ENCODE peak calls at places on chromosomes 13 and 19, in four cellular contexts. U, K, F and M are unnamed samples.

GRCh38 chr19:18605546-18606280 is 886 bp downstream of the CRLF1 start:
- DNase-seq in K (no peak), F (no peak), U (no peak), M (no peak)

GRCh38 chr13:100128373-100128772 is 39.5 kb downstream of the PCCA start:
- DNase-seq in U (no peak), F (no peak), K (peak; percentile 65), M (no peak)

GRCh38 chr19:55368701-55369563 is 1.3 kb downstream of the IL11 start:
- DNase-seq in F (no peak), U (no peak), K (peak; percentile 78), M (no peak)

GRCh38 chr19:49793561-49793840 is 19.6 kb downstream of the FUZ start:
- DNase-seq in K (peak; percentile 96), F (no peak), U (no peak), M (no peak)

GRCh38 chr19:50434525-50434924 is 1.8 kb downstream of the MYBPC2 start:
- DNase-seq in F (no peak), U (no peak), K (no peak), M (no peak)

GRCh38 chr13:79541426-79542049 is 60.6 kb downstream of the NDFIP2 start:
- DNase-seq in F (no peak), K (no peak), U (no peak), M (peak; percentile 76)

GRCh38 chr19:49921871-49922755 is 6.9 kb upstream of the ATF5 start:
- DNase-seq in K (no peak), U (no peak), F (no peak), M (no peak)

GRCh38 chr13:48731957-48732569 is 78.3 kb downstream of the CYSLTR2 start:
- DNase-seq in U (peak; percentile 38), F (no peak), K (peak; percentile 64), M (peak; percentile 25)

GRCh38 chr19:3632739-3633558 is 6.4 kb upstream of the CACTIN start:
- DNase-seq in U (no peak), K (no peak), F (no peak), M (no peak)

GRCh38 chr19:14310055-14310454 is 71.2 kb upstream of the ADGRE5 start:
- DNase-seq in K (no peak), U (no peak), F (no peak), M (peak; percentile 3)

GRCh38 chr13:111398715-111399299 is 78.4 kb downstream of the TEX29 start:
- DNase-seq in K (no peak), F (peak; percentile 45), U (no peak), M (no peak)

GRCh38 chr19:41895745-41896580 is 13.0 kb downstream of the ARHGEF1 start:
- DNase-seq in K (no peak), U (no peak), F (no peak), M (peak; percentile 32)

GRCh38 chr19:41447732-41448332 is 4.9 kb downstream of the ERICH4 start:
- DNase-seq in U (no peak), F (no peak), K (no peak), M (no peak)

GRCh38 chr13:76440568-76440967 is 445.6 kb downstream of the KCTD12 start:
- DNase-seq in U (no peak), K (no peak), F (no peak), M (peak; percentile 91)

GRCh38 chr19:34308381-34309367 is 54.3 kb downstream of the GARRE1 start:
- DNase-seq in K (no peak), F (no peak), U (no peak), M (no peak)

GRCh38 chr13:94968040-94968756 is 255.9 kb upstream of the SOX21 start:
- DNase-seq in U (no peak), F (no peak), K (peak; percentile 83), M (no peak)

GRCh38 chr19:28397311-28397710 is 815.6 kb downstream of the UQCRFS1 start:
- DNase-seq in F (no peak), K (no peak), U (no peak), M (no peak)

GRCh38 chr19:19329199-19329598 is 8.6 kb downstream of the MAU2 start:
- DNase-seq in K (no peak), U (no peak), F (no peak), M (peak; percentile 24)

GRCh38 chr19:6686628-6686975 is 16.6 kb upstream of the TNFSF14 start:
- DNase-seq in K (no peak), F (no peak), U (no peak), M (no peak)

GRCh38 chr13:36447501-36447900 is 15.2 kb downstream of the CCNA1 start:
- DNase-seq in K (no peak), U (no peak), F (no peak), M (no peak)

GRCh38 chr13:30690282-30691188 is 44.8 kb upstream of the ALOX5AP start:
- DNase-seq in F (peak; percentile 93), U (no peak), K (peak; percentile 60), M (peak; percentile 32)

GRCh38 chr19:16951529-16951928 is 62.7 kb downstream of the F2RL3 start:
- DNase-seq in F (peak; percentile 70), U (no peak), K (no peak), M (no peak)

GRCh38 chr13:29435125-29435911 is 160.2 kb downstream of the SLC7A1 start:
- DNase-seq in F (no peak), K (no peak), U (no peak), M (no peak)

GRCh38 chr13:46961719-46962118 is 64.9 kb upstream of the HTR2A start:
- DNase-seq in F (no peak), K (no peak), U (no peak), M (peak; percentile 83)

GRCh38 chr13:26469602-26470001 is 87.9 kb upstream of the WASF3 start:
- DNase-seq in U (no peak), F (peak; percentile 49), K (no peak), M (no peak)

GRCh38 chr13:113981201-113981605 is 7.3 kb upstream of the C13orf46 start:
- DNase-seq in U (no peak), F (peak; percentile 94), K (no peak), M (no peak)

GRCh38 chr13:87678353-87678752 is 7.2 kb downstream of the SLITRK5 start:
- DNase-seq in F (no peak), U (no peak), K (no peak), M (peak; percentile 19)

GRCh38 chr19:16588089-16588823 is 16.0 kb upstream of the SLC35E1 start:
- DNase-seq in U (peak; percentile 62), K (peak; percentile 71), F (no peak), M (peak; percentile 90)